ENCODE peak calls at places on chromosomes 13 and 19, in seven cellular contexts. W is K562, J is GM12878, D is Panc1, S is HepG2, V is SK-N-SH, M is H1. H is an unnamed sample.

GRCh38 chr13:76903544-76904162 is 17.4 kb upstream of the KCTD12 start:
- DNase-seq in V (peak; percentile 73), D (peak; percentile 67), S (peak; percentile 49), M (peak; percentile 75), W (peak; percentile 68), J (peak; percentile 25), H (peak; percentile 69)

GRCh38 chr13:36344886-36345437 is 1.2 kb downstream of the SPART start:
- DNase-seq in J (no peak), D (no peak), W (no peak), M (no peak), S (no peak), V (no peak), H (no peak)

GRCh38 chr19:44718441-44719261 is 19.7 kb downstream of the CEACAM16 start:
- DNase-seq in M (peak; percentile 74), V (no peak), D (no peak), W (no peak), S (peak; percentile 98), J (no peak), H (no peak)

GRCh38 chr13:70080030-70080429 is 27.6 kb upstream of the ATXN8OS start:
- DNase-seq in J (no peak), D (no peak), V (peak; percentile 3), M (no peak), W (no peak), S (no peak), H (no peak)

GRCh38 chr13:46575321-46575721 is 22.4 kb downstream of the LRCH1 start:
- DNase-seq in M (no peak), V (no peak), S (no peak), W (no peak), D (no peak), J (peak; percentile 58), H (no peak)

GRCh38 chr13:99028890-99029289 is 51.0 kb upstream of the DOCK9 start:
- DNase-seq in M (peak; percentile 61), D (no peak), W (peak; percentile 25), V (no peak), S (no peak), J (no peak), H (no peak)

GRCh38 chr19:50333235-50333736 is 4.1 kb upstream of the KCNC3 start:
- DNase-seq in S (peak; percentile 72), M (peak; percentile 93), J (peak; percentile 82), V (peak; percentile 87), W (peak; percentile 71), D (peak; percentile 72), H (peak; percentile 88)

GRCh38 chr19:19748249-19748938 is 15.5 kb upstream of the ZNF14 start:
- DNase-seq in D (no peak), W (peak; percentile 3), M (no peak), J (no peak), S (no peak), V (no peak), H (no peak)

GRCh38 chr13:40668335-40668734 is 1.9 kb upstream of the FOXO1 start:
- DNase-seq in S (peak; percentile 54), D (no peak), W (peak; percentile 50), M (no peak), J (no peak), V (no peak), H (no peak)

GRCh38 chr19:35316560-35316959 is 12.4 kb upstream of the CD22 start:
- DNase-seq in J (no peak), W (no peak), S (peak; percentile 94), M (no peak), V (no peak), D (no peak), H (no peak)

GRCh38 chr19:42394751-42395150 is 4.7 kb upstream of the CNFN start:
- DNase-seq in M (no peak), W (no peak), V (no peak), J (no peak), D (no peak), S (no peak), H (no peak)

GRCh38 chr19:41276231-41276630 is 12.1 kb downstream of the HNRNPUL1 start:
- DNase-seq in D (no peak), V (no peak), J (no peak), W (no peak), M (no peak), S (no peak), H (no peak)

GRCh38 chr13:45705936-45706335 is 3.8 kb downstream of the CBY2 start:
- DNase-seq in W (no peak), D (no peak), J (peak; percentile 67), M (no peak), V (no peak), S (no peak), H (no peak)

GRCh38 chr19:5775668-5776309 is 8.8 kb downstream of the PRR22 start:
- DNase-seq in V (no peak), D (no peak), S (no peak), J (no peak), W (no peak), M (no peak), H (no peak)

GRCh38 chr19:10662384-10663251 is 8.5 kb downstream of the ILF3 start:
- DNase-seq in S (no peak), D (no peak), W (peak; percentile 11), J (no peak), M (no peak), V (no peak), H (no peak)

GRCh38 chr13:42707003-42707402 is 74.4 kb upstream of the FAM216B start:
- DNase-seq in S (no peak), W (no peak), V (no peak), J (no peak), D (no peak), M (no peak), H (no peak)

GRCh38 chr19:45641274-45642105 is 2.3 kb upstream of the EML2 start:
- DNase-seq in S (peak; percentile 90), J (peak; percentile 95), W (peak; percentile 83), M (peak; percentile 95), D (peak; percentile 91), V (no peak), H (peak; percentile 97)

GRCh38 chr19:7874080-7874856 is at the start of gene PRR36:
- DNase-seq in S (peak; percentile 58), W (peak; percentile 43), V (peak; percentile 93), D (no peak), J (no peak), M (peak; percentile 93), H (no peak)

GRCh38 chr13:33450956-33451709 is 165.6 kb upstream of the STARD13 start:
- DNase-seq in S (no peak), W (no peak), V (no peak), M (no peak), J (no peak), D (no peak), H (no peak)

GRCh38 chr13:73106513-73107214 is 47.9 kb downstream of the KLF5 start:
- DNase-seq in V (no peak), D (no peak), W (no peak), S (no peak), M (no peak), J (no peak), H (no peak)

GRCh38 chr13:73107970-73108369 is 49.2 kb downstream of the KLF5 start:
- DNase-seq in J (no peak), M (no peak), S (no peak), V (no peak), D (no peak), W (no peak), H (no peak)

GRCh38 chr13:73109288-73109899 is 50.6 kb downstream of the KLF5 start:
- DNase-seq in S (no peak), J (no peak), M (no peak), D (no peak), W (no peak), V (no peak), H (no peak)

GRCh38 chr13:73109969-73110368 is 51.2 kb downstream of the KLF5 start:
- DNase-seq in D (no peak), M (no peak), S (no peak), W (no peak), J (no peak), V (no peak), H (no peak)

DNA sequence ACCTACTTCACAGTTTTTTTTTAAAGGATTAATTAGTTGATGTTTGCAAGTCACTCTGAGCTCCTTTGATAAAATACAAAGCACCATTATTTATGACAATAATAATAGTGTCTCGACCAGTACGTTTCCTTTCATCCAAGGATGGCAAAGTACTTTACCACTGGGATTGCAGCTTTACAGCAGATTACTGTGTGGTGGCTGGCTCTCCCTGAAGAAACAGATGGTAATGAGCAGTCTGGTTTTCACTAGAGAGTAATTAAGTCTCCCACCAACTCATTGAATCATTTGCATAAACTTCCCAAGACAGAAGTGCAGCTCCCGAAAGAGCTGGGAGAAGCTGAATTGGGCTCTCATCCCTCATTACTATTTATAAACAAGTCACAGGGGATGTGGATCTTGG is 48.7 kb downstream of the KLF5 start:
- DNase-seq in V (no peak), W (no peak), S (no peak), M (no peak), D (no peak), J (no peak), H (no peak)
- TF ChIP-seq SIN3A in V (no peak), W (no peak), S (no peak), M (no peak), D (no peak), J (no peak), H (no peak)

GRCh38 chr13:110942248-110942981 is 27.5 kb upstream of the ANKRD10 start:
- DNase-seq in V (no peak), S (no peak), J (peak; percentile 64), W (no peak), D (no peak), M (no peak), H (no peak)
- TF ChIP-seq SIN3A in V (no peak), S (no peak), J (no peak), W (no peak), D (no peak), M (no peak), H (no peak)

GRCh38 chr13:109700176-109700575 is 86.2 kb downstream of the IRS2 start:
- DNase-seq in W (peak; percentile 28), S (no peak), D (no peak), J (no peak), V (peak; percentile 87), M (no peak), H (no peak)
- TF ChIP-seq SIN3A in W (no peak), S (no peak), D (no peak), J (no peak), V (no peak), M (no peak), H (no peak)

GRCh38 chr19:13819242-13819641 is 24.0 kb downstream of the ZSWIM4 start:
- DNase-seq in J (no peak), S (no peak), D (no peak), M (no peak), W (no peak), V (no peak), H (no peak)

GRCh38 chr19:13821292-13821691 is 26.0 kb downstream of the ZSWIM4 start:
- DNase-seq in W (no peak), D (no peak), S (no peak), V (no peak), J (no peak), M (no peak), H (no peak)

GRCh38 chr19:13814550-13814949 is 19.3 kb downstream of the ZSWIM4 start:
- DNase-seq in V (no peak), J (no peak), D (no peak), W (no peak), S (no peak), M (no peak), H (no peak)

GRCh38 chr19:13817018-13817614 is 21.9 kb downstream of the ZSWIM4 start:
- DNase-seq in W (peak; percentile 88), V (no peak), D (no peak), M (peak; percentile 99), J (no peak), S (no peak), H (no peak)

GRCh38 chr19:13817615-13818371 is 22.6 kb downstream of the ZSWIM4 start:
- DNase-seq in M (peak; percentile 93), D (no peak), W (peak; percentile 94), V (no peak), S (no peak), J (no peak), H (no peak)
- TF ChIP-seq SIN3A in M (peak; percentile 32), D (no peak), W (peak; percentile 11), V (no peak), S (no peak), J (no peak), H (no peak)